ENCODE peak calls at places on chromosomes 3 and 15, in five cellular contexts. One of them, this sample, is unnamed.

GRCh38 chr3:58207954-58208353 is 2.8 kb downstream of the DNASE1L3 start:
- DNase-seq in ovary: no peak
- DNase-seq in fibroblast of lung: no peak
- DNase-seq in heart right ventricle: no peak
- DNase-seq in stomach: no peak
- DNase-seq in this sample: no peak

GRCh38 chr15:64878708-64879107 is 33.0 kb upstream of the ANKDD1A start:
- DNase-seq in ovary: peak; percentile 28
- DNase-seq in fibroblast of lung: no peak
- DNase-seq in heart right ventricle: peak; percentile 55
- DNase-seq in stomach: no peak
- DNase-seq in this sample: no peak

GRCh38 chr15:48609486-48609885 is 36.0 kb downstream of the FBN1 start:
- DNase-seq in ovary: no peak
- DNase-seq in fibroblast of lung: no peak
- DNase-seq in heart right ventricle: no peak
- DNase-seq in stomach: no peak
- DNase-seq in this sample: no peak

GRCh38 chr3:129162729-129163579 is 2.1 kb upstream of the ISY1 start:
- DNase-seq in ovary: no peak
- DNase-seq in fibroblast of lung: peak; percentile 16
- DNase-seq in heart right ventricle: no peak
- DNase-seq in stomach: no peak
- DNase-seq in this sample: no peak

GRCh38 chr3:159669024-159669476 is 319.6 kb upstream of the IL12A start:
- DNase-seq in ovary: no peak
- DNase-seq in fibroblast of lung: peak; percentile 64
- DNase-seq in heart right ventricle: no peak
- DNase-seq in stomach: no peak
- DNase-seq in this sample: no peak

GRCh38 chr3:171874251-171874679 is 31.1 kb downstream of the TMEM212 start:
- DNase-seq in ovary: no peak
- DNase-seq in fibroblast of lung: peak; percentile 97
- DNase-seq in heart right ventricle: no peak
- DNase-seq in stomach: no peak
- DNase-seq in this sample: no peak

GRCh38 chr3:148962513-148962912 is 28.8 kb upstream of the GYG1 start:
- DNase-seq in ovary: peak; percentile 38
- DNase-seq in fibroblast of lung: peak; percentile 79
- DNase-seq in heart right ventricle: no peak
- DNase-seq in stomach: no peak
- DNase-seq in this sample: no peak

GRCh38 chr3:56988874-56989433 is 71.5 kb upstream of the SPATA12 start:
- DNase-seq in ovary: peak; percentile 94
- DNase-seq in fibroblast of lung: peak; percentile 86
- DNase-seq in heart right ventricle: peak; percentile 87
- DNase-seq in stomach: peak; percentile 82
- DNase-seq in this sample: peak; percentile 84

GRCh38 chr3:43105224-43105596 is 669 bp downstream of the POMGNT2 start:
- DNase-seq in ovary: no peak
- DNase-seq in fibroblast of lung: no peak
- DNase-seq in heart right ventricle: no peak
- DNase-seq in stomach: no peak
- DNase-seq in this sample: no peak

GRCh38 chr15:66905185-66905584 is 160.2 kb upstream of the SMAD3 start:
- DNase-seq in ovary: no peak
- DNase-seq in fibroblast of lung: no peak
- DNase-seq in heart right ventricle: no peak
- DNase-seq in stomach: no peak
- DNase-seq in this sample: no peak
- H3K4me1 ChIP-seq in ovary: no peaks in the 10 kb centered on the region
- H3K4me1 ChIP-seq in fibroblast of lung: peaks cover 13% of the 10 kb centered on the region
- H3K4me1 ChIP-seq in heart right ventricle: peaks cover 43% of the 10 kb centered on the region
- H3K4me1 ChIP-seq in stomach: peaks cover 34% of the 10 kb centered on the region
- H3K4me1 ChIP-seq in this sample: peaks cover 27% of the 10 kb centered on the region

DNA sequence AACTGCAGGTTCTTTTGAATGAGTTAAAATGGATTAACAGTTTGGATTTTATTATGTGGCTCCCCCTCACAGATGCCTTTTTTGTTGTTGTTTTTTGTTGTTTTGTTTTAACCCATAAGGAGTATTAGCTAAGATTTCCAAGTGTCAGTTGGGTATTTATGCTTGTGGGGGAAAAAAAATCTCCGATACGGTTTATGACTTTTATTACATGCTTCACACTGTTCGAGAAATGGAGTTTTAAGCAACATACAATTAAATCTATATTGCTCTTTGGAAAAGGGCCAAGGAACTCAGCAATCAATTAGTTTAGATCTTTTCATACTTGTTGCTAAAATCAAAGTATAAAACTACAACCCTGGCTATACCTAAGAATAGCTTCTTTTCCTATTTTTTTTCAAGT is 15.9 kb downstream of the NR2F2 start:
- DNase-seq in ovary: no peak
- DNase-seq in fibroblast of lung: peak; percentile 45
- DNase-seq in heart right ventricle: no peak
- DNase-seq in stomach: no peak
- DNase-seq in this sample: no peak
- H3K4me1 ChIP-seq in ovary: peaks cover 11% of the 10 kb centered on the region
- H3K4me1 ChIP-seq in fibroblast of lung: peaks cover 9% of the 10 kb centered on the region
- H3K4me1 ChIP-seq in heart right ventricle: peaks cover 71% of the 10 kb centered on the region
- H3K4me1 ChIP-seq in stomach: peaks cover 94% of the 10 kb centered on the region
- H3K4me1 ChIP-seq in this sample: peaks cover 51% of the 10 kb centered on the region

DNA sequence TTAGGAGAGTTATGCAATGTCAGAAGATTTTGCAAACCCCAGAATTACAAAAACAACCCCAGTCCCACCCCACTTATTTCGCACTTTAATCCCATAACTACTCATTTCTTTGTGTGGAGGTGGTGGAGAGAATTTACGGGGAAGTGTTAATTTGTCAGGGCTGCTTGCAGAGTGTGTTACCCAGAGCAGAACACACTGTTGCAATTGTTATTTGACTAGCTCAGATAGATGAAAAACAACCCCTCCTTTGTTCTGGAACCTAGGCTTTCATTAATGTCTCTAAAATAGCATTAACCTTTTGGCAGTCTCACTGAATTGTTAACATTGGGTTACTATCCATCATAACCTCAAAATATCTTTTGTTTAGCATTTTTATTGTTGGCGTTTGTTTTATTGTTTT is 55.8 kb upstream of the MINAR1 start:
- DNase-seq in ovary: no peak
- DNase-seq in fibroblast of lung: no peak
- DNase-seq in heart right ventricle: no peak
- DNase-seq in stomach: no peak
- DNase-seq in this sample: no peak
- H3K4me1 ChIP-seq in ovary: peaks cover 1% of the 10 kb centered on the region
- H3K4me1 ChIP-seq in fibroblast of lung: no peaks in the 10 kb centered on the region
- H3K4me1 ChIP-seq in heart right ventricle: no peaks in the 10 kb centered on the region
- H3K4me1 ChIP-seq in stomach: peaks cover 4% of the 10 kb centered on the region
- H3K4me1 ChIP-seq in this sample: no peaks in the 10 kb centered on the region

GRCh38 chr3:111713833-111714232 is 118.7 kb upstream of the ZBED2 start:
- DNase-seq in ovary: no peak
- DNase-seq in fibroblast of lung: no peak
- DNase-seq in heart right ventricle: no peak
- DNase-seq in stomach: no peak
- DNase-seq in this sample: no peak
- H3K4me1 ChIP-seq in ovary: no peaks in the 10 kb centered on the region
- H3K4me1 ChIP-seq in fibroblast of lung: no peaks in the 10 kb centered on the region
- H3K4me1 ChIP-seq in heart right ventricle: peaks cover 17% of the 10 kb centered on the region
- H3K4me1 ChIP-seq in stomach: peaks cover 4% of the 10 kb centered on the region
- H3K4me1 ChIP-seq in this sample: peaks cover 5% of the 10 kb centered on the region

GRCh38 chr15:31325976-31326728 is 483 bp upstream of the KLF13 start:
- DNase-seq in ovary: peak; percentile 99
- DNase-seq in fibroblast of lung: peak; percentile 97
- DNase-seq in heart right ventricle: peak; percentile 99
- DNase-seq in stomach: peak; percentile 99
- DNase-seq in this sample: peak; percentile 99
- H3K4me1 ChIP-seq in ovary: peaks cover 6% of the 10 kb centered on the region
- H3K4me1 ChIP-seq in fibroblast of lung: no peaks in the 10 kb centered on the region
- H3K4me1 ChIP-seq in heart right ventricle: peaks cover 53% of the 10 kb centered on the region
- H3K4me1 ChIP-seq in stomach: peaks cover 46% of the 10 kb centered on the region
- H3K4me1 ChIP-seq in this sample: peaks cover 49% of the 10 kb centered on the region

GRCh38 chr15:71080166-71080565 is 35.1 kb upstream of the THSD4 start:
- DNase-seq in ovary: no peak
- DNase-seq in fibroblast of lung: no peak
- DNase-seq in heart right ventricle: no peak
- DNase-seq in stomach: no peak
- DNase-seq in this sample: no peak

GRCh38 chr15:71080705-71081104 is 34.6 kb upstream of the THSD4 start:
- DNase-seq in ovary: no peak
- DNase-seq in fibroblast of lung: peak; percentile 92
- DNase-seq in heart right ventricle: no peak
- DNase-seq in stomach: no peak
- DNase-seq in this sample: no peak

GRCh38 chr15:71083349-71083748 is 31.9 kb upstream of the THSD4 start:
- DNase-seq in ovary: no peak
- DNase-seq in fibroblast of lung: peak; percentile 49
- DNase-seq in heart right ventricle: peak; percentile 49
- DNase-seq in stomach: no peak
- DNase-seq in this sample: no peak

GRCh38 chr15:71084264-71084663 is 31.0 kb upstream of the THSD4 start:
- DNase-seq in ovary: no peak
- DNase-seq in fibroblast of lung: no peak
- DNase-seq in heart right ventricle: no peak
- DNase-seq in stomach: no peak
- DNase-seq in this sample: no peak

DNA sequence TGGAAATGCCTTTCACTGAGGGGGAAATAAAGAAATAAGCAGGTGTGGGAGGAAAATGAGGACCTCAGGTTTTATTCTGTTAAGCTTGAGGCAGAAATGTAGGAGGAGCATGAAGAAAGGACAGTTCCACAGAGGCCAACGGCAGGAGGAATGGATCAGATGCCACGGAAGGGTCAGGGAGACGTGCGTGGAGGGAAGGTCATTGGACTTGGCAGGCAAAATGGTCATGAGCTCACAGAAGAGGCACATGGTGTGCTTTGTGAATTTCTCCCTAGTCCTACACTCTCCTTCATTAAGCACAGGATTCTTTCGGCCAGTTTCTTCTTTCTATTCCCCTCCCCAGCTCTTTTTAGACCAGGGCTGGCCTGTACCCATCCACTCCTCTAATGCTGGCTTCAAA is 32.5 kb upstream of the THSD4 start:
- DNase-seq in ovary: peak; percentile 27
- DNase-seq in fibroblast of lung: no peak
- DNase-seq in heart right ventricle: peak; percentile 52
- DNase-seq in stomach: no peak
- DNase-seq in this sample: no peak
- H3K4me1 ChIP-seq in ovary: peaks cover 2% of the 10 kb centered on the region
- H3K4me1 ChIP-seq in fibroblast of lung: peaks cover 20% of the 10 kb centered on the region
- H3K4me1 ChIP-seq in heart right ventricle: peaks cover 9% of the 10 kb centered on the region
- H3K4me1 ChIP-seq in stomach: peaks cover 12% of the 10 kb centered on the region
- H3K4me1 ChIP-seq in this sample: peaks cover 35% of the 10 kb centered on the region

This sample was measured in right atrium auricular region.